ENCODE peak calls at places on chromosomes 12 and 14, in five cellular contexts. S is heart right ventricle; U is tibial nerve; I is endodermal cell; Y is CD8-positive, alpha-beta memory T cell. L is an unnamed sample. For H3K4me1 and H3K27me3, the result is how much of the 10 kb centered on the place peaks cover.

GRCh38 chr12:106960443-106960842 is 4.7 kb downstream of the TMEM263 start:
- DNase-seq in I (no peak), U (no peak), S (no peak), Y (no peak), L (no peak)

GRCh38 chr14:32545109-32545857 is 216.2 kb downstream of the AKAP6 start:
- DNase-seq in I (no peak), U (no peak), S (no peak), Y (no peak), L (no peak)

GRCh38 chr14:101839661-101840060 is 78.2 kb downstream of the PPP2R5C start:
- DNase-seq in Y (no peak), I (no peak), U (no peak), S (no peak), L (no peak)

GRCh38 chr12:122423258-122424165 is 1.0 kb upstream of the CLIP1 start:
- DNase-seq in Y (no peak), U (no peak), I (peak), S (peak), L (no peak)

GRCh38 chr12:124231980-124232653 is 62.8 kb upstream of the RFLNA start:
- DNase-seq in I (no peak), Y (no peak), U (no peak), S (no peak), L (no peak)

GRCh38 chr12:71426648-71427047 is 12.9 kb upstream of the LGR5 start:
- DNase-seq in U (no peak), S (no peak), Y (no peak), I (no peak), L (no peak)

GRCh38 chr12:69196302-69197288 is 42.8 kb upstream of the CPSF6 start:
- DNase-seq in Y (no peak), S (no peak), I (peak), U (no peak), L (no peak)

GRCh38 chr12:54658306-54659264 is 10.4 kb upstream of the DCD start:
- DNase-seq in S (no peak), Y (peak), I (peak), U (no peak), L (peak)

GRCh38 chr14:83960832-83961512 is 1569.0 kb upstream of the FLRT2 start:
- DNase-seq in S (no peak), Y (no peak), U (no peak), I (peak), L (no peak)

GRCh38 chr12:75868501-75868900 is 163.1 kb downstream of the PHLDA1 start:
- DNase-seq in I (no peak), Y (no peak), U (no peak), S (peak), L (no peak)

GRCh38 chr14:98977451-98977850 is 294.5 kb downstream of the BCL11B start:
- DNase-seq in U (no peak), Y (no peak), I (no peak), S (no peak), L (no peak)

GRCh38 chr12:132354211-132354981 is 25.0 kb upstream of the GALNT9 start:
- DNase-seq in S (no peak), Y (no peak), I (no peak), U (no peak), L (no peak)

GRCh38 chr12:105083551-105084105 is 630 bp downstream of the ALDH1L2 start:
- DNase-seq in S (peak), U (peak), I (no peak), Y (no peak), L (no peak)

GRCh38 chr12:83016226-83016835 is 329.6 kb downstream of the TMTC2 start:
- DNase-seq in S (no peak), I (no peak), Y (no peak), U (peak), L (no peak)

GRCh38 chr14:69611264-69612013 is at the start of gene SUSD6:
- DNase-seq in S (peak), I (peak), Y (peak), U (peak), L (peak)

GRCh38 chr12:48779869-48780268 is 9.0 kb downstream of the ADCY6 start:
- DNase-seq in S (peak), Y (no peak), U (peak), I (no peak), L (no peak)

GRCh38 chr14:99296517-99296916 is 24.5 kb upstream of the BCL11B start:
- DNase-seq in I (no peak), U (no peak), S (no peak), Y (no peak), L (no peak)

GRCh38 chr14:37032863-37033262 is 139.5 kb downstream of the SLC25A21 start:
- DNase-seq in Y (no peak), S (no peak), I (no peak), U (no peak), L (no peak)

GRCh38 chr14:71574976-71575375 is 357.3 kb upstream of the RGS6 start:
- DNase-seq in Y (no peak), S (no peak), U (no peak), I (no peak), L (no peak)

GRCh38 chr14:71163842-71164500 is 256.7 kb downstream of the PCNX1 start:
- DNase-seq in S (no peak), U (no peak), I (no peak), Y (no peak), L (no peak)

GRCh38 chr14:71692496-71692895 is 239.7 kb upstream of the RGS6 start:
- DNase-seq in Y (no peak), I (no peak), S (no peak), U (no peak), L (no peak)

GRCh38 chr12:76719171-76719631 is 44.7 kb upstream of the ZDHHC17 start:
- DNase-seq in I (peak), S (no peak), Y (no peak), U (no peak), L (no peak)

GRCh38 chr12:96248532-96248931 is 54.4 kb downstream of the ELK3 start:
- DNase-seq in U (no peak), S (no peak), Y (no peak), I (peak), L (no peak)

GRCh38 chr12:130765186-130765659 is 49.1 kb upstream of the RIMBP2 start:
- DNase-seq in S (no peak), U (no peak), I (no peak), Y (no peak), L (no peak)

GRCh38 chr14:67280506-67280905 is 39.3 kb downstream of the PALS1 start:
- DNase-seq in Y (no peak), I (no peak), U (no peak), S (no peak), L (no peak)

GRCh38 chr14:96629558-96630222 is 127.5 kb downstream of the PAPOLA start:
- DNase-seq in U (no peak), Y (no peak), I (peak), S (no peak), L (no peak)

DNA sequence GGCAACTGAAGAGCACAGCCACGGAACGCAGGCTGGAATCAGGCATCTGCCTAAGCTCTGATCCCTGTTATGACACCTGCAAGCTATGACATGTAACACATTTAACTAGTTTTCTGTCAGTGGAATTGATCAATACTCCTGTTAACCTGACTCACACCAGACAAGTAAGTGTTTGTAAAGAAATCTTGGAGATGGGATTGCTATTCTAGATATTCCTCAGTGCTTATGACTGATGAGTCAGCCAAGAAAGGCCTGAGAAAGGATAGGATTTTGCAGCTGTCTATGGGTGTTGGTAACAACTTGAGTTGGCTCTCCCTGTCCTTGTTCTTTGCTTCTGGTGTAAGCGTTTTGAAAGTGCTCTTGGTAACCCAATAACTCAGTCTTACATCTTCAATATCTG is 110.5 kb downstream of the GPR135 start:
- DNase-seq in I (no peak), Y (no peak), S (no peak), U (no peak), L (no peak)
- H3K4me1 ChIP-seq in I (under half), Y (under half), S (under half), U (under half), L (under half)

GRCh38 chr12:114685869-114686268 is 1.9 kb upstream of the TBX3 start:
- DNase-seq in Y (no peak), U (no peak), I (peak), S (no peak), L (no peak)

GRCh38 chr12:114684098-114684869 is at the start of gene TBX3:
- DNase-seq in Y (no peak), I (peak), S (peak), U (peak), L (peak)

GRCh38 chr12:114686421-114687268 is 2.7 kb upstream of the TBX3 start:
- DNase-seq in I (peak), Y (no peak), U (no peak), S (no peak), L (no peak)

GRCh38 chr12:114684870-114685273 is 897 bp upstream of the TBX3 start:
- DNase-seq in U (no peak), Y (no peak), I (no peak), S (no peak), L (no peak)

DNA sequence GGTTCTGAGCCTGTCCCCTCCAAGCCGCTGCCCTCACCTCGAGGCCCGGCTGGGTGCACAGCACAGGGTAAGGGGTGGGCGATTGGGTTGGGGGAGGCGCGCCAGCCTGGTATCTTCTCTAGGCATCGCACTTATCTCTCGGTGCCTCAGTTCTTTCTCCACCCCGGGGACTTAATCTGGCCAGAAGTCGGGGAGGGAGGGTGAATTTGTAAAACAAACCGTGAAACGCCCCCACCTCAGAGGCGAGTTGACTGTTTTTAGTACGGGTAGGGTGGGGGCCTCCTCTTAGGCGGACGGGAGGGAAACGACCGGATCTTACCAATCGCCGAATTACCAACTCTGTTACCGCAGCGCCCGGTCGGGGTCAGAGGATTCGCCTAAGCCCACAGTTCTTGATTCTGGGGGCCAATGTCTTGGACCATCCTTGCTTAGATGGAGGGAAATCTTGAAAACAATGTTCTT is 1.4 kb upstream of the TBX3 start:
- DNase-seq in I (peak), S (no peak), Y (no peak), U (no peak), L (no peak)
- H3K27me3 ChIP-seq in I (half or more), S (half or more), Y (half or more), U (under half), L (under half)

GRCh38 chr14:104666981-104667380 is 22.4 kb upstream of the INF2 start:
- DNase-seq in U (no peak), I (no peak), S (no peak), Y (no peak), L (no peak)

GRCh38 chr14:104665663-104666522 is 23.5 kb upstream of the INF2 start:
- DNase-seq in S (no peak), U (peak), I (peak), Y (no peak), L (no peak)

GRCh38 chr14:104664107-104664506 is 25.3 kb upstream of the INF2 start:
- DNase-seq in U (no peak), I (no peak), Y (no peak), S (no peak), L (no peak)

GRCh38 chr14:104664588-104664987 is 24.8 kb upstream of the INF2 start:
- DNase-seq in Y (no peak), S (no peak), U (no peak), I (peak), L (no peak)

GRCh38 chr14:104665092-104665662 is 24.2 kb upstream of the INF2 start:
- DNase-seq in U (no peak), I (peak), S (no peak), Y (no peak), L (no peak)
- H3K27ac ChIP-seq in U (peak), I (peak), S (no peak), Y (no peak), L (no peak)

GRCh38 chr12:121043067-121043466 is 4.0 kb upstream of the OASL start:
- DNase-seq in S (no peak), I (no peak), U (no peak), Y (no peak), L (no peak)
- H3K4me1 ChIP-seq in S (under half), I (under half), U (under half), Y (under half), L (under half)

DNA sequence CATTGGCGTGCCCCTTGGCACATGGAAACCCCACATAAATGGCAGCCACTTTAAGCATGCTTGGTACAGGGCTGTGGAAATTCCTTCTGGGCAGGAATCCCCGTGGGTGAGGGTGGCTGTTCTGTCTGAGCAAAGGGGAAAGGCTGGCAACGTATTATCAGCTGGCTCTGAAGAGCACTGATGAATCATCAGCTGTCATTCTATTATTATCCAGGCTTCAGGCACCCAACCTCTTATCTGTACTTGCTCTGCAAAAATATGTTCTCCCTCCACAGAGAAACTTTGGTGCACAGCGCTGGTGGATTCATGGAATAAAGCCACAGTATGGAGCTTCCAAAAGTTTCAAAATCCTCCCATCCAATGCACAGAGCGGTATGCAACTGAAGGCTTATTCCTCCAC is 167.1 kb downstream of the TBX5 start:
- DNase-seq in Y (no peak), I (no peak), U (no peak), S (peak), L (no peak)
- H3K27me3 ChIP-seq in Y (under half), I (under half), U (under half), S (under half), L (under half)